ENCODE peak calls at places on chromosome 19, in four cellular contexts. G is ovary; M is activated CD4-positive, CD25-positive, alpha-beta regulatory T cell treated with anti-CD3 and anti-CD28 coated beads, Interleukin-2, amount 50 U/mL, for 16 hours; K is EH. U is an unnamed sample.
A peak's percentile ranks its signal among the peaks of the same experiment; 100 is the strongest.

GRCh38 chr19:3783660-3784584 is 2.3 kb downstream of the MATK start:
- DNase-seq in G (no peak), M (no peak), K (no peak), U (peak; percentile 85)

GRCh38 chr19:13839193-13839937 is 37.6 kb upstream of the NANOS3 start:
- DNase-seq in G (peak; percentile 75), M (peak; percentile 69), K (peak; percentile 94), U (no peak)

GRCh38 chr19:14061081-14061749 is 661 bp downstream of the PALM3 start:
- DNase-seq in G (no peak), M (no peak), K (no peak), U (no peak)

GRCh38 chr19:10006335-10006708 is 4.0 kb downstream of the COL5A3 start:
- DNase-seq in G (peak; percentile 66), M (no peak), K (peak; percentile 70), U (no peak)

GRCh38 chr19:48969276-48970138 is 4.4 kb downstream of the FTL start:
- DNase-seq in G (no peak), M (no peak), K (peak; percentile 46), U (peak; percentile 65)

GRCh38 chr19:5948697-5949564 is 29.0 kb downstream of the RANBP3 start:
- DNase-seq in G (no peak), M (no peak), K (no peak), U (no peak)

GRCh38 chr19:7554565-7554964 is 19.0 kb downstream of the PNPLA6 start:
- DNase-seq in G (no peak), M (no peak), K (no peak), U (no peak)

GRCh38 chr19:17127671-17128070 is 52.1 kb downstream of the MYO9B start:
- DNase-seq in G (no peak), M (no peak), K (no peak), U (no peak)

GRCh38 chr19:52138614-52139290 is 986 bp downstream of the ZNF616 start:
- DNase-seq in G (peak; percentile 47), M (no peak), K (peak; percentile 23), U (peak; percentile 68)

GRCh38 chr19:55702131-55702627 is 27.2 kb downstream of the EPN1 start:
- DNase-seq in G (peak; percentile 22), M (no peak), K (no peak), U (no peak)

GRCh38 chr19:39038098-39038497 is 5.7 kb upstream of the FBXO27 start:
- DNase-seq in G (no peak), M (no peak), K (peak; percentile 61), U (peak; percentile 84)

GRCh38 chr19:16588089-16588823 is 16.0 kb upstream of the SLC35E1 start:
- DNase-seq in G (no peak), M (peak; percentile 28), K (no peak), U (no peak)

GRCh38 chr19:14561249-14561648 is 10.6 kb downstream of the NDUFB7 start:
- DNase-seq in G (no peak), M (no peak), K (no peak), U (no peak)

GRCh38 chr19:4415352-4415751 is 12.9 kb downstream of the CHAF1A start:
- DNase-seq in G (peak; percentile 50), M (no peak), K (no peak), U (peak; percentile 36)

GRCh38 chr19:29499921-29500590 is 25.7 kb upstream of the VSTM2B start:
- DNase-seq in G (no peak), M (no peak), K (no peak), U (no peak)

GRCh38 chr19:45280471-45280961 is 29.4 kb downstream of the MARK4 start:
- DNase-seq in G (no peak), M (no peak), K (no peak), U (no peak)

GRCh38 chr19:4692275-4693077 is 22.3 kb upstream of the MYDGF start:
- DNase-seq in G (no peak), M (no peak), K (no peak), U (no peak)

GRCh38 chr19:16078759-16079707 is 2.7 kb downstream of the TPM4 start:
- DNase-seq in G (peak; percentile 69), M (peak; percentile 54), K (peak; percentile 99), U (no peak)

GRCh38 chr19:45402469-45403070 is 2.3 kb downstream of the PPP1R13L start:
- DNase-seq in G (no peak), M (no peak), K (peak; percentile 65), U (peak; percentile 77)

GRCh38 chr19:30227071-30227621 is 145.0 kb upstream of the ZNF536 start:
- DNase-seq in G (no peak), M (no peak), K (no peak), U (no peak)

GRCh38 chr19:24054044-24054935 is 32.7 kb upstream of the ZNF254 start:
- DNase-seq in G (no peak), M (no peak), K (peak; percentile 89), U (no peak)